ENCODE peak calls at places on chromosomes 1 and 21, in four cellular contexts. One of them, this sample, is unnamed. For H4K20me1, the result is how much of the 10 kb centered on the place peaks cover.

GRCh38 chr1:36115931-36116330 is 9.1 kb downstream of the COL8A2 start:
- DNase-seq in GM12878: no peak
- DNase-seq in H1: no peak
- DNase-seq in K562: no peak
- DNase-seq in this sample: peak

GRCh38 chr1:235051521-235051920 is 77.1 kb downstream of the TOMM20 start:
- DNase-seq in H1: no peak
- DNase-seq in GM12878: no peak
- DNase-seq in K562: no peak
- DNase-seq in this sample: peak

GRCh38 chr1:29279896-29280779 is 43.8 kb downstream of the PTPRU start:
- DNase-seq in H1: no peak
- DNase-seq in K562: no peak
- DNase-seq in GM12878: no peak
- DNase-seq in this sample: no peak

GRCh38 chr1:54180666-54181360 is 19.0 kb downstream of the CYB5RL start:
- DNase-seq in K562: no peak
- DNase-seq in H1: no peak
- DNase-seq in GM12878: no peak
- DNase-seq in this sample: no peak

GRCh38 chr1:35220976-35221375 is 28.0 kb upstream of the SFPQ start:
- DNase-seq in K562: peak
- DNase-seq in GM12878: no peak
- DNase-seq in H1: no peak
- DNase-seq in this sample: peak

GRCh38 chr21:27017251-27017650 is 50.4 kb upstream of the ADAMTS5 start:
- DNase-seq in H1: no peak
- DNase-seq in GM12878: no peak
- DNase-seq in K562: no peak
- DNase-seq in this sample: no peak

GRCh38 chr1:63729227-63729620 is 44.6 kb upstream of the ROR1 start:
- DNase-seq in H1: no peak
- DNase-seq in K562: no peak
- DNase-seq in GM12878: no peak
- DNase-seq in this sample: no peak

GRCh38 chr21:33402011-33402979 is 918 bp upstream of the IFNGR2 start:
- DNase-seq in H1: no peak
- DNase-seq in K562: no peak
- DNase-seq in GM12878: no peak
- DNase-seq in this sample: peak

GRCh38 chr1:56526571-56527174 is 52.7 kb downstream of the PLPP3 start:
- DNase-seq in H1: no peak
- DNase-seq in GM12878: peak
- DNase-seq in K562: no peak
- DNase-seq in this sample: no peak

GRCh38 chr1:169012416-169012815 is 94.1 kb upstream of the ATP1B1 start:
- DNase-seq in H1: no peak
- DNase-seq in GM12878: peak
- DNase-seq in K562: no peak
- DNase-seq in this sample: no peak

GRCh38 chr1:53362851-53363642 is 35.2 kb upstream of the LRP8 start:
- DNase-seq in H1: no peak
- DNase-seq in GM12878: no peak
- DNase-seq in K562: peak
- DNase-seq in this sample: no peak

GRCh38 chr1:246107516-246108277 is 399.4 kb downstream of the SMYD3 start:
- DNase-seq in K562: no peak
- DNase-seq in H1: peak
- DNase-seq in GM12878: no peak
- DNase-seq in this sample: peak

GRCh38 chr1:25819496-25820246 is at the start of gene MTFR1L:
- DNase-seq in K562: peak
- DNase-seq in H1: no peak
- DNase-seq in GM12878: peak
- DNase-seq in this sample: peak

GRCh38 chr1:226047495-226047894 is 15.0 kb upstream of the H3-3A start:
- DNase-seq in GM12878: no peak
- DNase-seq in H1: no peak
- DNase-seq in K562: no peak
- DNase-seq in this sample: no peak

GRCh38 chr1:185850366-185850765 is 116.2 kb downstream of the HMCN1 start:
- DNase-seq in H1: no peak
- DNase-seq in K562: no peak
- DNase-seq in GM12878: no peak
- DNase-seq in this sample: no peak

GRCh38 chr1:209383907-209384709 is 199.4 kb upstream of the CAMK1G start:
- DNase-seq in H1: no peak
- DNase-seq in GM12878: no peak
- DNase-seq in K562: no peak
- DNase-seq in this sample: no peak

GRCh38 chr1:235423214-235423652 is 56.0 kb downstream of the TBCE start:
- DNase-seq in H1: no peak
- DNase-seq in GM12878: peak
- DNase-seq in K562: no peak
- DNase-seq in this sample: no peak

GRCh38 chr1:22654692-22655091 is 1.7 kb downstream of the C1QB start:
- DNase-seq in K562: peak
- DNase-seq in H1: no peak
- DNase-seq in GM12878: no peak
- DNase-seq in this sample: no peak

GRCh38 chr1:221284028-221284427 is 404.8 kb downstream of the HLX start:
- DNase-seq in K562: no peak
- DNase-seq in H1: no peak
- DNase-seq in GM12878: no peak
- DNase-seq in this sample: peak

GRCh38 chr1:116910379-116911165 is 856 bp downstream of the PTGFRN start:
- DNase-seq in GM12878: no peak
- DNase-seq in H1: no peak
- DNase-seq in K562: peak
- DNase-seq in this sample: peak

GRCh38 chr1:40715660-40716059 is 24.2 kb downstream of the NFYC start:
- DNase-seq in GM12878: no peak
- DNase-seq in K562: no peak
- DNase-seq in H1: no peak
- DNase-seq in this sample: no peak

GRCh38 chr1:99176753-99177152 is 87.5 kb upstream of the PLPPR4 start:
- DNase-seq in H1: no peak
- DNase-seq in GM12878: no peak
- DNase-seq in K562: no peak
- DNase-seq in this sample: peak

GRCh38 chr1:99171126-99171813 is 93.0 kb upstream of the PLPPR4 start:
- DNase-seq in GM12878: no peak
- DNase-seq in K562: no peak
- DNase-seq in H1: no peak
- DNase-seq in this sample: no peak

GRCh38 chr1:99173282-99173681 is 91.0 kb upstream of the PLPPR4 start:
- DNase-seq in H1: no peak
- DNase-seq in GM12878: no peak
- DNase-seq in K562: no peak
- DNase-seq in this sample: no peak

GRCh38 chr1:99170516-99170915 is 93.8 kb upstream of the PLPPR4 start:
- DNase-seq in GM12878: no peak
- DNase-seq in K562: no peak
- DNase-seq in H1: no peak
- DNase-seq in this sample: no peak

DNA sequence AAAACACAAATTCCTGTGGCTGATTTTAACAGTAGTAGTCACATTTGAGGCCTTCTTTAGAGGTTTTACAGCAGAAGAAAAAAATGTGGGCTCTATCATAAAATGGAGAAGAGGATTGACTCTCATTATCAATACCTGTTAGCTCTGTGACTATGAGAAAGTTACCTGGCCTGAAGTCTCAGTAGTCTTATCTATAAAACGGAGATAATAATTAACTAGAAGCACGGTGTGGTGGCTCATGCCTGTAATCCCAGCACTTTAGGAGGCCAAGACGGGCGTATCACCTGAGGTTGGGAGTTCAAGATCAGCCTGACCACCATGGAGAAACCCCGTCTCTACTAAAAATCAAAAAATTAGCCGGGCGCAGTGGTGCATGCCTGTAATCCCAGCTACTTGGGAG is 90.4 kb upstream of the PLPPR4 start:
- DNase-seq in H1: no peak
- DNase-seq in GM12878: no peak
- DNase-seq in K562: no peak
- DNase-seq in this sample: no peak
- TF ChIP-seq NRF1 in H1: no peak
- TF ChIP-seq NRF1 in GM12878: no peak
- TF ChIP-seq NRF1 in K562: no peak
- TF ChIP-seq NRF1 in this sample: no peak

GRCh38 chr1:214316597-214316996 is 35.6 kb downstream of the SMYD2 start:
- DNase-seq in K562: no peak
- DNase-seq in GM12878: no peak
- DNase-seq in H1: peak
- DNase-seq in this sample: no peak

GRCh38 chr1:214310777-214311690 is 30.1 kb downstream of the SMYD2 start:
- DNase-seq in H1: no peak
- DNase-seq in K562: no peak
- DNase-seq in GM12878: no peak
- DNase-seq in this sample: no peak

GRCh38 chr1:214317300-214317699 is 36.3 kb downstream of the SMYD2 start:
- DNase-seq in K562: no peak
- DNase-seq in H1: peak
- DNase-seq in GM12878: no peak
- DNase-seq in this sample: no peak

GRCh38 chr1:214312530-214313051 is 31.6 kb downstream of the SMYD2 start:
- DNase-seq in GM12878: no peak
- DNase-seq in K562: no peak
- DNase-seq in H1: no peak
- DNase-seq in this sample: no peak

GRCh38 chr1:214314178-214314843 is 33.4 kb downstream of the SMYD2 start:
- DNase-seq in H1: no peak
- DNase-seq in GM12878: no peak
- DNase-seq in K562: no peak
- DNase-seq in this sample: no peak
- H4K20me1 ChIP-seq in H1: under half
- H4K20me1 ChIP-seq in GM12878: under half
- H4K20me1 ChIP-seq in K562: under half
- H4K20me1 ChIP-seq in this sample: under half

GRCh38 chr21:44912158-44912473 is 8.6 kb downstream of the ITGB2 start:
- DNase-seq in K562: no peak
- DNase-seq in GM12878: no peak
- DNase-seq in H1: no peak
- DNase-seq in this sample: no peak

GRCh38 chr21:44911384-44912157 is 9.1 kb downstream of the ITGB2 start:
- DNase-seq in GM12878: no peak
- DNase-seq in K562: peak
- DNase-seq in H1: no peak
- DNase-seq in this sample: peak

GRCh38 chr21:44916965-44917364 is 3.7 kb downstream of the ITGB2 start:
- DNase-seq in K562: no peak
- DNase-seq in GM12878: no peak
- DNase-seq in H1: no peak
- DNase-seq in this sample: no peak

GRCh38 chr21:44913425-44914175 is 7.1 kb downstream of the ITGB2 start:
- DNase-seq in GM12878: no peak
- DNase-seq in K562: no peak
- DNase-seq in H1: no peak
- DNase-seq in this sample: no peak

DNA sequence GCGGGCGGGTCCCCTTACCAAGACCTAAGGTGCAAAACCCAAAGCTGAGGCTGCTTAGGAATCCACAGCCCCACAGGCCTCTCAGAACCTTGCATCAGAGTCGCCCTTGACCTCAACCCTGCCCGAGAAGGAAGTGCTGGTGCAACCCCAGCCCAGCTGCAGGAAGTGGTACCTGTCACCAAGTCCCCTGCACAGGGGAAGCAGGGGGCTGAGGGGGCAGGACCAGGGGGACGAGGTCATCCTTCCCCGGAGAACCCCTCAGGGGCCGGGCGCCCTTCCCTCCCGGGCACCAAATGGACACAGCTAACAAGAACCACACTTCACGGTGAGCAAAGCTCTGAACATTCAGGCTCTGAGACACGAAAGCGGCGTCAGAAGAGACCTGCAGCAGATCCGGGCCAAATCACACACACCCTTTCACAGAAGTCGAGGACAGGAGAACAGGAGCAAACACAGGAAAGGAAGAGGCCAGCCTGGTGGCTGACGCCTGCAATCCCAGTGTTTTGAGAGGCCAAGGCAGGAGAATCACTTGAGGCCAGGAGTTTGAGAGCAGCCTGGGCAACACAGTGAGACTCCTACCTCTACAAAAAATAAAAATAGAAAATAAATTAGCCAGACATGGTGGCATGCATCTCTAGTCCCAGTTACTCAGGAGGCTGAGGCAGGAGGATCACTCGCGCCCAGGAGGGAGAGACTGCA is 6.4 kb downstream of the ITGB2 start:
- DNase-seq in H1: no peak
- DNase-seq in K562: no peak
- DNase-seq in GM12878: no peak
- DNase-seq in this sample: no peak
- TF ChIP-seq NRF1 in H1: no peak
- TF ChIP-seq NRF1 in K562: no peak
- TF ChIP-seq NRF1 in GM12878: no peak
- TF ChIP-seq NRF1 in this sample: no peak

GRCh38 chr1:17558954-17559617 is 19.6 kb downstream of the ARHGEF10L start:
- DNase-seq in H1: no peak
- DNase-seq in GM12878: no peak
- DNase-seq in K562: no peak
- DNase-seq in this sample: no peak

GRCh38 chr1:17561561-17561985 is 22.1 kb downstream of the ARHGEF10L start:
- DNase-seq in GM12878: no peak
- DNase-seq in K562: no peak
- DNase-seq in H1: no peak
- DNase-seq in this sample: no peak

GRCh38 chr1:17558541-17558940 is 19.0 kb downstream of the ARHGEF10L start:
- DNase-seq in K562: no peak
- DNase-seq in H1: no peak
- DNase-seq in GM12878: no peak
- DNase-seq in this sample: no peak

GRCh38 chr1:17561252-17561558 is 21.7 kb downstream of the ARHGEF10L start:
- DNase-seq in GM12878: no peak
- DNase-seq in H1: no peak
- DNase-seq in K562: no peak
- DNase-seq in this sample: no peak

DNA sequence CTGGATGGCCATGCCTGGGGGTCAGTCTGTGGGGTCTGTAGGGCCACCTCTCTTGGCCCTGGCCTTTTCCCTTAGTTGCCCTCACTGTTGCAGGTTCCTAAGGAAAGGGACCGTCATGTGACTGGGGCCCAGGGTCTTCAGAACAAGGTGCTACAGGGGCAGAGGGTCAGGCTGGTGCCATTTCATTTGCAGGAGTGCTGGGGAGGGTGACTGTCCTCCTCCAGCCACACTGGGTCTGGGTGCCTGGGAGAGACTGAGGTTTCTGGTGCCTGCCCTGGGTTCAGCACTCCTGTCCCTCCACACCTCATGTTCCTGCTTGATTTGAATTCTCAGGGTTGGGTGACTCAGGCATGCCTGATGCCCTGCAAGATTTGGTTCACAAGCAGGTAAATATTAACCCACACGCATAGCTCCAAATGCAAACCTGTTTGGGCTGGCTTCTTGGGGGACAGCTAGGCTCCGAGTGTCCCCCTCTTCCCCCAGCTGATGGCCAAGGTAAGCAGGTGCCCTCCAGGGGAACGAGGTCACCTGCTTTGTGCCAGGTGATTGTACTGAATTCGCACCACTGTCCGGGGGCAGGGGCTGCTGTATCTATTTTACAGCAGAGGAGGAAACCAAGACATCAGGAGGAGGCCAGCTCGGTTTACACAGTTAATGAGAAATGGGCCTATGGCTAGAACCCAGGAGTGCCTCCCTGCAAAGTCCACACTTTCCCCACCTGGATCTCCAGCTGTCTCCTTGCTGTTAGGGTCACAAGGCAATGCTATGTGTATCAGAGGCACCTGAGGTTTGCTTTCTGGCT is 20.3 kb downstream of the ARHGEF10L start:
- DNase-seq in K562: no peak
- DNase-seq in H1: no peak
- DNase-seq in GM12878: no peak
- DNase-seq in this sample: no peak
- H4K20me1 ChIP-seq in K562: under half
- H4K20me1 ChIP-seq in H1: under half
- H4K20me1 ChIP-seq in GM12878: under half
- H4K20me1 ChIP-seq in this sample: under half

This sample was measured in SK-N-SH.